ENCODE peak calls at places on chromosomes 13 and 19, in nine cellular contexts. Y is tibial artery, N is A549, M is tibial nerve, D is Peyer's patch, T is esophagus squamous epithelium, Q is transverse colon, W is right lobe of liver, O is Caco-2. U is an unnamed sample. For H3K4me1 and H3K9me3, the result is how much of the 10 kb centered on the place peaks cover.

GRCh38 chr13:27338816-27339215 is 68.2 kb downstream of the RASL11A start:
- DNase-seq in W (no peak), T (no peak), D (no peak), Q (no peak), N (no peak), O (peak), M (no peak), Y (no peak), U (no peak)

GRCh38 chr13:88932950-88933349 is 1261.8 kb downstream of the SLITRK5 start:
- DNase-seq in T (no peak), Y (no peak), W (no peak), N (no peak), M (no peak), D (no peak), Q (no peak), O (no peak), U (no peak)

GRCh38 chr13:47719164-47719563 is 281.9 kb downstream of the SUCLA2 start:
- DNase-seq in Y (no peak), N (no peak), Q (no peak), M (no peak), T (no peak), W (no peak), O (no peak), D (no peak), U (no peak)

GRCh38 chr19:17335575-17335974 is 920 bp upstream of the ANO8 start:
- DNase-seq in N (no peak), Q (no peak), W (no peak), D (no peak), O (no peak), T (no peak), M (no peak), Y (no peak), U (no peak)

GRCh38 chr19:10565028-10565566 is 713 bp downstream of the KRI1 start:
- DNase-seq in M (peak), T (no peak), N (peak), D (no peak), O (peak), W (no peak), Q (peak), Y (peak), U (peak)

GRCh38 chr13:113366031-113366588 is 2.2 kb upstream of the GRTP1 start:
- DNase-seq in Y (no peak), D (no peak), M (no peak), Q (no peak), O (no peak), N (no peak), T (no peak), W (no peak), U (peak)

GRCh38 chr19:55641376-55642152 is 762 bp downstream of the ZNF580 start:
- DNase-seq in D (no peak), O (no peak), N (peak), Q (no peak), Y (peak), W (no peak), M (no peak), T (no peak), U (no peak)

GRCh38 chr13:77595166-77595810 is 59.8 kb downstream of the SCEL start:
- DNase-seq in Y (no peak), N (no peak), Q (no peak), M (no peak), W (no peak), T (no peak), D (no peak), O (no peak), U (no peak)

GRCh38 chr19:8145969-8146368 is 3.4 kb downstream of the FBN3 start:
- DNase-seq in M (no peak), D (no peak), N (no peak), W (no peak), O (peak), T (no peak), Q (no peak), Y (no peak), U (no peak)

GRCh38 chr13:101309014-101309619 is 107.2 kb downstream of the NALCN start:
- DNase-seq in D (no peak), T (no peak), W (no peak), M (no peak), Y (no peak), O (no peak), N (no peak), Q (no peak), U (no peak)

GRCh38 chr19:15297416-15298224 is 34.7 kb downstream of the BRD4 start:
- DNase-seq in O (peak), W (no peak), M (no peak), Q (peak), N (peak), D (no peak), T (no peak), Y (no peak), U (no peak)

GRCh38 chr19:9909251-9909650 is 27.1 kb downstream of the OLFM2 start:
- DNase-seq in O (no peak), Q (no peak), N (no peak), Y (no peak), T (no peak), W (no peak), D (no peak), M (no peak), U (no peak)

GRCh38 chr13:26017196-26017921 is 34.5 kb downstream of the SHISA2 start:
- DNase-seq in D (no peak), Q (no peak), W (no peak), N (no peak), Y (no peak), O (no peak), T (no peak), M (no peak), U (no peak)

GRCh38 chr13:105537113-105537512 is 998.3 kb downstream of the EFNB2 start:
- DNase-seq in Q (no peak), T (no peak), W (no peak), M (no peak), N (no peak), O (no peak), D (no peak), Y (no peak), U (no peak)

GRCh38 chr19:1455002-1455335 is 5.0 kb downstream of the APC2 start:
- DNase-seq in N (no peak), M (no peak), W (no peak), Q (no peak), O (no peak), D (no peak), Y (no peak), T (no peak), U (no peak)

GRCh38 chr19:1066748-1067340 is at the start of gene ARHGAP45:
- DNase-seq in M (no peak), T (no peak), W (no peak), D (peak), O (no peak), Y (no peak), N (no peak), Q (peak), U (no peak)

DNA sequence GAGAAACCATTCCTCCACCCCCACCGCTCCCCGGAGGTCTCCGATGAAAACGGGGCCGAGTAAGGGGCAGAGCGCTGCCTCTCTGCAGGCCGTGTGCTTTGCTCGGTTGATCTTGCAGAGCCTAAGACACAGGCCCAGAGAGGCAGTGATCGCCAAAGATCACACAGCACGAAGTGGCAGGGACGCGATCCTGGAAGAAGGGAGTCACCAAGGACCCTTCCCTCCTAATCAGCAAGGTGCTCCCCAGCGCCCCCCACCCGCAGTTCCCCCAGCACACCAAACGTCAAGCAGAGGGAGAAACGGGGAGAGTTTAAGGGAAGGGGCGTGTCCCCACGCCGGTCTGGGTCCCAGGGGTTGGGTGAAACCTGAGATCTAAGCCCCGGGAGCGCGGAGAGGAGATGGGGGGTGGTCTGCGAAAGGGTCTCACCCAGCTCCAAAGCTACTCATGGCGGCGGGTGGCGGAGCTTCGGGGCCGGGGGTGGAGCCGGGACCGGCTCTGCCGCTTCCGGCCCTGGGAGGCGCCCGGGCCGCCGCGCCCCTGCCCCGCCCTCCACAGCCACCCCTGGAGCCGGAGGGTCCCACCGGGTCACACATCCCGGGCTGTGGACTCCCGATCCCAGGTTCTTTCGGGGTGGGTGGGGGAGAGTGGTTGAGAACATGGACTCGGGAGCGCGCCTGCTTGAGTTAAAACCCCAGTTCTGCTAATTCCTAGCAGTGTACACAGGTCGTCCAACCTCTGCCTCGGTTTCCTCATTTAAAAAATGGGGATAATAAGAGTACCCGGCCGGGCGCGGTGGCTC is at the start of gene EML2:
- DNase-seq in M (peak), N (peak), O (peak), Q (peak), W (peak), D (peak), Y (peak), T (no peak), U (no peak)
- TF ChIP-seq CTCF in M (no peak), N (peak), O (peak), Q (peak), W (no peak), D (no peak), Y (no peak), T (no peak), U (no peak)

DNA sequence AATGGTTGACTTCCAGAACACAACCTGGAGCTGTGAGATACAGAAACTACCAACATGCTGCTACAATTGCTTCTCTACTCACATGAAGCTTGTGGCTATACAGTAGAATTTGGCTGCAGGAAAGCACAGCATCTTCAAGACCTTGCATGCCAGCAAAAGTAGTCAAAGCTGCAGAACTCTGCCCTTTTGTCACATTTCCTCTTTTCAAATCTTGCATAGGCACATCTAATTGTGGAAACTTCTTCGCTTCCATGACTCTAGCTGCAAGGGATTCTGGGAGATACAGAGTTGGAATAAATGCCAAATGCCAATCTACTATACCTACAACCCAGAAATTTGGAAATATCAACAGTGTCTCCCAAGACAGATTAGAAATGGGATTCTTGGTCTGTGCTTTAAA is 462.2 kb downstream of the FOXO1 start:
- DNase-seq in T (no peak), N (no peak), Q (no peak), D (no peak), O (no peak), M (no peak), Y (no peak), W (no peak), U (no peak)
- H3K4me1 ChIP-seq in T (under half), N (under half), Q (under half), D (under half), O (under half), M (under half), Y (under half), W (under half), U (under half)

DNA sequence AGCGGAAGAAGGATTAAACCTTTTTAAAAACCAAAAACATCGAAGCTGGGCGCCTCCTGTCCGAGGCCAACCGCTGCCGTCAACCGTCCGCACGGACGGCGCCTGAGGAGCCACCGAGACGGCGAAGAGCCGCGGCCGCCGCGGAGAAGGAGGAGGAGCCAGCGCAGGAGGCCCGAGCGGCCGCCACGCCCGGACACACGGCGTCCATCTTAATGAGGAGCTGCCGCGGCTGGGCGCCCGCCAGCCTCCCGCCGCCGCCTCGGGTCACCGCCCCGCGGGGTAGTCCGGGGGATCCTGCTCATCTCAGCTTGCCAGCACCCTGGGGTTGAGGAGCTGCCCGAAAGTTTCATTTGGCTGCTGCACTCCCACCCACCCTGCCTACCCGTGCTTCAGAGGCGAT is 10.6 kb downstream of the ZSCAN1 start:
- DNase-seq in N (no peak), W (no peak), Y (no peak), T (no peak), D (no peak), M (no peak), Q (no peak), O (no peak), U (no peak)
- H3K9me3 ChIP-seq in N (half or more), W (under half), Y (under half), T (half or more), D (under half), M (under half), Q (under half), O (under half), U (half or more)

GRCh38 chr19:18419195-18419698 is at the start of gene SSBP4:
- DNase-seq in M (peak), D (peak), O (peak), Q (peak), T (no peak), W (peak), N (no peak), Y (peak), U (no peak)
- TF ChIP-seq CTCF in M (peak), D (peak), O (peak), Q (peak), T (peak), W (peak), N (peak), Y (peak), U (peak)

GRCh38 chr19:33388817-33389573 is 15.5 kb downstream of the CEBPG start:
- DNase-seq in Q (no peak), N (no peak), W (peak), O (no peak), Y (no peak), T (no peak), D (peak), M (no peak), U (peak)
- H3K4me1 ChIP-seq in Q (under half), N (under half), W (half or more), O (under half), Y (under half), T (under half), D (under half), M (half or more), U (under half)

DNA sequence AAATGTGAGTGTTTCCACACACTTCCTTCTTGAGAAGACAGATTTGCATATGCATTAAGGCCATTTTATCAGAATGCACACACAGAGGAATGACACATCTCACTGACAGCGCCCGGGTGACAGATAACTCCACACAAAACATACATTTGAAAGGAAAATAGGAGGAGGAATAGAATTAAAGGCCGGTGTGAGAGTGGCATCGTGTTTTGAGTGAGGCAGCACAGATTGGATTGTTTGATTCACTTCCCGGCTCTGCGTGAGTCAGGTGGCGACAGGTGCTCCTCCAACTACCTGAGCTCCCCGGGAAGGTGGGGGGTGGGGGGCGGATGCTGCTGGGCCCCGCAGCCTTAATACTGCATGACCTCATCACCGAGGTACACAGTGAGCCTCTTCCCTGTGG is 429.0 kb downstream of the TSHZ3 start:
- DNase-seq in T (no peak), Q (no peak), M (no peak), N (no peak), Y (no peak), W (no peak), O (no peak), D (no peak), U (no peak)
- H3K9me3 ChIP-seq in T (under half), Q (under half), M (under half), N (under half), Y (under half), W (under half), O (under half), D (under half), U (under half)

GRCh38 chr13:97498419-97498818 is 64.5 kb downstream of the RAP2A start:
- DNase-seq in M (no peak), Q (no peak), D (no peak), T (no peak), W (no peak), O (no peak), Y (no peak), N (no peak), U (no peak)

GRCh38 chr13:97493471-97493870 is 59.5 kb downstream of the RAP2A start:
- DNase-seq in D (no peak), M (no peak), O (no peak), N (no peak), T (no peak), Y (no peak), W (no peak), Q (no peak), U (no peak)

GRCh38 chr13:97495678-97496077 is 61.7 kb downstream of the RAP2A start:
- DNase-seq in W (no peak), Y (no peak), O (no peak), Q (no peak), T (no peak), D (no peak), M (no peak), N (no peak), U (no peak)

GRCh38 chr13:97499181-97499580 is 65.2 kb downstream of the RAP2A start:
- DNase-seq in Q (no peak), D (no peak), Y (no peak), T (no peak), M (no peak), N (no peak), O (no peak), W (no peak), U (no peak)

DNA sequence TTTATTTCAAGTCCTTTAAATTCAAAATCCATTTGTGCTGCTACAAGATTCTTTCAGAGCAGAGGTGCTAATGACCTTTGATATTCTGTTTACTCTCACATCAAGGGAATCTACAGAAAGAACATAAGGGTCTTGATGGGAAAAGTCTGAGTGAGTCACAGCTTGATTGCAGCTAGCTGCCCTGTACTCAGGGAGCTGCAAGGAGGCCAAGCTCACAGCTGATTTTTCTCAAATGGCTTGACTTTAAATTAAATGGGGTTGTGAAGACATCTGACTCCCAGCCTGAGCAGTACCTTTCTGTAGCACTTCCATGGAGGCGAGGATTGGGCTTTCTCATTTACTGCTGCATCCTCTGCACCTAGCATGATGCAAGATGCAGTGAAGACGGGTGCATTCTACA is 62.5 kb downstream of the RAP2A start:
- DNase-seq in N (no peak), W (no peak), D (no peak), Q (no peak), M (no peak), Y (no peak), T (no peak), O (no peak), U (no peak)
- TF ChIP-seq CTCF in N (no peak), W (no peak), D (no peak), Q (no peak), M (no peak), Y (no peak), T (no peak), O (no peak), U (no peak)

GRCh38 chr19:3691726-3692125 is 8.5 kb downstream of the PIP5K1C start:
- DNase-seq in M (no peak), N (no peak), W (no peak), T (no peak), O (no peak), Q (no peak), D (no peak), Y (no peak), U (no peak)
- H3K4me1 ChIP-seq in M (under half), N (under half), W (under half), T (under half), O (under half), Q (under half), D (under half), Y (half or more), U (under half)

GRCh38 chr19:58108546-58108817 is 10.5 kb upstream of the ZSCAN18 start:
- DNase-seq in T (no peak), D (no peak), Y (no peak), W (no peak), O (no peak), N (no peak), Q (no peak), M (no peak), U (no peak)

GRCh38 chr19:58107778-58108545 is 9.9 kb upstream of the ZSCAN18 start:
- DNase-seq in W (no peak), M (no peak), O (no peak), Y (no peak), Q (no peak), T (no peak), N (no peak), D (no peak), U (no peak)
- H3K9me3 ChIP-seq in W (under half), M (under half), O (half or more), Y (under half), Q (half or more), T (half or more), N (half or more), D (under half), U (half or more)